ENCODE peak calls at places on chromosome 5, in five cellular contexts. G is EH, C is fibroblast of villous mesenchyme, Y is HEK293T, B is A549. J is an unnamed sample.

GRCh38 chr5:112883192-112883591 is 22.1 kb downstream of the SRP19 start:
- DNase-seq in Y (no peak), G (no peak), C (no peak), B (no peak), J (no peak)

GRCh38 chr5:105573575-105573974 is 2011.0 kb upstream of the NUDT12 start:
- DNase-seq in G (no peak), C (no peak), Y (no peak), B (no peak), J (no peak)

GRCh38 chr5:152514827-152515397 is 109.8 kb upstream of the NMUR2 start:
- DNase-seq in C (peak), Y (peak), G (peak), B (peak), J (peak)

GRCh38 chr5:143355710-143356109 is 47.8 kb downstream of the NR3C1 start:
- DNase-seq in B (peak), Y (peak), G (peak), C (peak), J (peak)

GRCh38 chr5:74446673-74447337 is 193.7 kb downstream of the ENC1 start:
- DNase-seq in G (no peak), Y (no peak), B (no peak), C (no peak), J (no peak)

GRCh38 chr5:72760259-72760658 is 56.2 kb upstream of the TNPO1 start:
- DNase-seq in Y (no peak), G (peak), C (no peak), B (no peak), J (peak)

GRCh38 chr5:67038817-67039603 is 157.6 kb downstream of the CD180 start:
- DNase-seq in Y (no peak), G (peak), C (peak), B (no peak), J (peak)

GRCh38 chr5:54263447-54263846 is 46.9 kb downstream of the ARL15 start:
- DNase-seq in B (no peak), C (no peak), Y (no peak), G (no peak), J (no peak)

GRCh38 chr5:40428129-40428528 is 251.6 kb upstream of the PTGER4 start:
- DNase-seq in C (peak), B (no peak), Y (no peak), G (peak), J (peak)

GRCh38 chr5:143629871-143630658 is 181.9 kb upstream of the HMHB1 start:
- DNase-seq in Y (no peak), B (no peak), G (peak), C (no peak), J (no peak)